ENCODE peak calls at places on chromosomes 3 and 15, in nine cellular contexts. One of them, this sample, is unnamed. For H3K36me3, the result is how much of the 10 kb centered on the place peaks cover.

GRCh38 chr15:42156266-42156922 is at the start of gene PLA2G4F:
- DNase-seq in GM12878: no peak
- DNase-seq in mammary epithelial cell: peak
- DNase-seq in Karpas-422: peak
- DNase-seq in GM23248: no peak
- DNase-seq in neuronal stem cell: no peak
- DNase-seq in DND-41: no peak
- DNase-seq in endodermal cell: peak
- DNase-seq in IMR-90: no peak
- DNase-seq in this sample: no peak

GRCh38 chr3:38493019-38493418 is 3.1 kb upstream of the EXOG start:
- DNase-seq in IMR-90: peak
- DNase-seq in endodermal cell: no peak
- DNase-seq in DND-41: no peak
- DNase-seq in GM12878: no peak
- DNase-seq in neuronal stem cell: no peak
- DNase-seq in mammary epithelial cell: no peak
- DNase-seq in GM23248: peak
- DNase-seq in Karpas-422: no peak
- DNase-seq in this sample: no peak

GRCh38 chr3:134153761-134154160 is 96.9 kb downstream of the RYK start:
- DNase-seq in Karpas-422: no peak
- DNase-seq in neuronal stem cell: no peak
- DNase-seq in GM23248: no peak
- DNase-seq in GM12878: no peak
- DNase-seq in mammary epithelial cell: no peak
- DNase-seq in DND-41: no peak
- DNase-seq in IMR-90: no peak
- DNase-seq in endodermal cell: no peak
- DNase-seq in this sample: no peak

GRCh38 chr15:101028772-101029438 is 109.7 kb downstream of the LRRK1 start:
- DNase-seq in endodermal cell: peak
- DNase-seq in Karpas-422: no peak
- DNase-seq in GM23248: no peak
- DNase-seq in DND-41: no peak
- DNase-seq in IMR-90: no peak
- DNase-seq in mammary epithelial cell: no peak
- DNase-seq in GM12878: no peak
- DNase-seq in neuronal stem cell: no peak
- DNase-seq in this sample: no peak

GRCh38 chr15:69160976-69161877 is 792 bp downstream of the GLCE start:
- DNase-seq in mammary epithelial cell: peak
- DNase-seq in GM12878: no peak
- DNase-seq in Karpas-422: no peak
- DNase-seq in DND-41: peak
- DNase-seq in neuronal stem cell: peak
- DNase-seq in GM23248: peak
- DNase-seq in IMR-90: peak
- DNase-seq in endodermal cell: peak
- DNase-seq in this sample: no peak

GRCh38 chr3:112775011-112775742 is 71.5 kb downstream of the CD200R1L start:
- DNase-seq in mammary epithelial cell: no peak
- DNase-seq in DND-41: no peak
- DNase-seq in Karpas-422: no peak
- DNase-seq in endodermal cell: no peak
- DNase-seq in neuronal stem cell: no peak
- DNase-seq in GM12878: no peak
- DNase-seq in GM23248: peak
- DNase-seq in IMR-90: peak
- DNase-seq in this sample: no peak

GRCh38 chr3:42052867-42053351 is 38.2 kb upstream of the TRAK1 start:
- DNase-seq in Karpas-422: no peak
- DNase-seq in mammary epithelial cell: no peak
- DNase-seq in GM12878: no peak
- DNase-seq in neuronal stem cell: no peak
- DNase-seq in GM23248: peak
- DNase-seq in DND-41: no peak
- DNase-seq in IMR-90: peak
- DNase-seq in endodermal cell: no peak
- DNase-seq in this sample: no peak

GRCh38 chr15:66802087-66803001 is 100.3 kb downstream of the SMAD6 start:
- DNase-seq in GM12878: no peak
- DNase-seq in IMR-90: peak
- DNase-seq in mammary epithelial cell: no peak
- DNase-seq in DND-41: no peak
- DNase-seq in neuronal stem cell: no peak
- DNase-seq in endodermal cell: peak
- DNase-seq in GM23248: peak
- DNase-seq in Karpas-422: no peak
- DNase-seq in this sample: peak

GRCh38 chr3:44019736-44020135 is 221.9 kb upstream of the TOPAZ1 start:
- DNase-seq in DND-41: no peak
- DNase-seq in IMR-90: no peak
- DNase-seq in neuronal stem cell: no peak
- DNase-seq in Karpas-422: no peak
- DNase-seq in endodermal cell: peak
- DNase-seq in GM23248: no peak
- DNase-seq in GM12878: no peak
- DNase-seq in mammary epithelial cell: no peak
- DNase-seq in this sample: no peak

GRCh38 chr15:64561997-64562396 is 101.6 kb downstream of the ZNF609 start:
- DNase-seq in endodermal cell: no peak
- DNase-seq in mammary epithelial cell: no peak
- DNase-seq in IMR-90: no peak
- DNase-seq in DND-41: no peak
- DNase-seq in GM23248: no peak
- DNase-seq in neuronal stem cell: no peak
- DNase-seq in Karpas-422: no peak
- DNase-seq in GM12878: no peak
- DNase-seq in this sample: no peak

GRCh38 chr3:33868309-33868708 is 69.9 kb downstream of the PDCD6IP start:
- DNase-seq in endodermal cell: no peak
- DNase-seq in Karpas-422: no peak
- DNase-seq in GM23248: no peak
- DNase-seq in GM12878: no peak
- DNase-seq in DND-41: no peak
- DNase-seq in IMR-90: no peak
- DNase-seq in mammary epithelial cell: no peak
- DNase-seq in neuronal stem cell: no peak
- DNase-seq in this sample: no peak

GRCh38 chr3:70815817-70816216 is 503.4 kb upstream of the MDFIC2 start:
- DNase-seq in GM12878: no peak
- DNase-seq in DND-41: no peak
- DNase-seq in IMR-90: no peak
- DNase-seq in mammary epithelial cell: no peak
- DNase-seq in Karpas-422: no peak
- DNase-seq in neuronal stem cell: no peak
- DNase-seq in endodermal cell: no peak
- DNase-seq in GM23248: no peak
- DNase-seq in this sample: no peak

GRCh38 chr3:160840590-160840989 is 84.6 kb downstream of the PPM1L start:
- DNase-seq in GM12878: no peak
- DNase-seq in endodermal cell: no peak
- DNase-seq in IMR-90: no peak
- DNase-seq in DND-41: no peak
- DNase-seq in neuronal stem cell: no peak
- DNase-seq in Karpas-422: no peak
- DNase-seq in mammary epithelial cell: no peak
- DNase-seq in GM23248: no peak
- DNase-seq in this sample: no peak

GRCh38 chr3:184174646-184175492 is at the start of gene AP2M1:
- DNase-seq in GM23248: peak
- DNase-seq in DND-41: peak
- DNase-seq in GM12878: peak
- DNase-seq in mammary epithelial cell: peak
- DNase-seq in endodermal cell: peak
- DNase-seq in Karpas-422: peak
- DNase-seq in neuronal stem cell: peak
- DNase-seq in IMR-90: peak
- DNase-seq in this sample: peak

GRCh38 chr3:184172681-184173373 is 1.8 kb upstream of the AP2M1 start:
- DNase-seq in GM23248: peak
- DNase-seq in IMR-90: peak
- DNase-seq in neuronal stem cell: no peak
- DNase-seq in Karpas-422: no peak
- DNase-seq in DND-41: no peak
- DNase-seq in GM12878: no peak
- DNase-seq in endodermal cell: peak
- DNase-seq in mammary epithelial cell: no peak
- DNase-seq in this sample: no peak

GRCh38 chr3:184175506-184175905 is 851 bp downstream of the AP2M1 start:
- DNase-seq in IMR-90: no peak
- DNase-seq in Karpas-422: peak
- DNase-seq in mammary epithelial cell: no peak
- DNase-seq in GM23248: peak
- DNase-seq in DND-41: no peak
- DNase-seq in GM12878: no peak
- DNase-seq in endodermal cell: peak
- DNase-seq in neuronal stem cell: no peak
- DNase-seq in this sample: no peak

GRCh38 chr3:184173374-184173722 is 1.3 kb upstream of the AP2M1 start:
- DNase-seq in GM23248: no peak
- DNase-seq in endodermal cell: no peak
- DNase-seq in Karpas-422: no peak
- DNase-seq in IMR-90: no peak
- DNase-seq in mammary epithelial cell: no peak
- DNase-seq in DND-41: no peak
- DNase-seq in neuronal stem cell: no peak
- DNase-seq in GM12878: no peak
- DNase-seq in this sample: no peak

GRCh38 chr3:184174278-184174645 is 393 bp upstream of the AP2M1 start:
- DNase-seq in mammary epithelial cell: no peak
- DNase-seq in neuronal stem cell: no peak
- DNase-seq in DND-41: no peak
- DNase-seq in endodermal cell: peak
- DNase-seq in IMR-90: no peak
- DNase-seq in GM23248: no peak
- DNase-seq in GM12878: no peak
- DNase-seq in Karpas-422: no peak
- DNase-seq in this sample: no peak
- H3K36me3 ChIP-seq in mammary epithelial cell: under half
- H3K36me3 ChIP-seq in neuronal stem cell: under half
- H3K36me3 ChIP-seq in DND-41: half or more
- H3K36me3 ChIP-seq in endodermal cell: under half
- H3K36me3 ChIP-seq in IMR-90: under half
- H3K36me3 ChIP-seq in GM23248: under half
- H3K36me3 ChIP-seq in GM12878: under half
- H3K36me3 ChIP-seq in Karpas-422: under half
- H3K36me3 ChIP-seq in this sample: half or more

GRCh38 chr15:60391722-60392340 is 6.0 kb downstream of the ANXA2 start:
- DNase-seq in IMR-90: no peak
- DNase-seq in GM12878: no peak
- DNase-seq in endodermal cell: peak
- DNase-seq in DND-41: no peak
- DNase-seq in Karpas-422: no peak
- DNase-seq in GM23248: peak
- DNase-seq in neuronal stem cell: no peak
- DNase-seq in mammary epithelial cell: peak
- DNase-seq in this sample: no peak
- H3K9ac ChIP-seq in IMR-90: peak
- H3K9ac ChIP-seq in GM12878: no peak
- H3K9ac ChIP-seq in endodermal cell: peak
- H3K9ac ChIP-seq in DND-41: no peak
- H3K9ac ChIP-seq in Karpas-422: no peak
- H3K9ac ChIP-seq in GM23248: peak
- H3K9ac ChIP-seq in neuronal stem cell: no peak
- H3K9ac ChIP-seq in mammary epithelial cell: peak
- H3K9ac ChIP-seq in this sample: peak

GRCh38 chr3:123198352-123198751 is 3.4 kb upstream of the SEC22A start:
- DNase-seq in GM12878: no peak
- DNase-seq in neuronal stem cell: no peak
- DNase-seq in Karpas-422: no peak
- DNase-seq in GM23248: no peak
- DNase-seq in DND-41: no peak
- DNase-seq in endodermal cell: no peak
- DNase-seq in mammary epithelial cell: no peak
- DNase-seq in IMR-90: no peak
- DNase-seq in this sample: no peak

GRCh38 chr3:123193448-123194101 is 8.2 kb upstream of the SEC22A start:
- DNase-seq in GM23248: no peak
- DNase-seq in GM12878: no peak
- DNase-seq in neuronal stem cell: no peak
- DNase-seq in IMR-90: no peak
- DNase-seq in DND-41: no peak
- DNase-seq in Karpas-422: no peak
- DNase-seq in endodermal cell: peak
- DNase-seq in mammary epithelial cell: no peak
- DNase-seq in this sample: no peak

DNA sequence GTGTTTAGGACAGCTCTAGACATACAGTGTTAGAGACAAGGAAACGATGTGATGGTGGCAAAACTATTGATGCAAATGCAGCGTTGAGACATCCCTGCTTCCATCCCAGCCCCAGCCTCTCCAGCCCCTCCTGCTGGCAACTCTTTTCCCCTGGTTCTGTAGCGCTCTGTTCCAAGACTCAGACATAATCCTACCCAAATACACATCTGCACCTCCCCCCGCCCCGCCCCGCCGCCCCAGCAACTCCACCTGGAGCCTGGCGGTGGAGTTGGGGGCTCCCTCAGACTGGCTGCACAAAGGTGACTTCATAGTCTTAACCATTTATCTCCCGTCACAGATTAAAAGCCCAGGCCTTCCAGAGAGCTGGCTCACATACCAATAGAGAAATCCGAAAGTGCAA is 7.2 kb upstream of the SEC22A start:
- DNase-seq in endodermal cell: peak
- DNase-seq in DND-41: no peak
- DNase-seq in Karpas-422: peak
- DNase-seq in IMR-90: peak
- DNase-seq in mammary epithelial cell: no peak
- DNase-seq in neuronal stem cell: peak
- DNase-seq in GM23248: no peak
- DNase-seq in GM12878: no peak
- DNase-seq in this sample: no peak
- H3K36me3 ChIP-seq in endodermal cell: under half
- H3K36me3 ChIP-seq in DND-41: under half
- H3K36me3 ChIP-seq in Karpas-422: under half
- H3K36me3 ChIP-seq in IMR-90: under half
- H3K36me3 ChIP-seq in mammary epithelial cell: under half
- H3K36me3 ChIP-seq in neuronal stem cell: under half
- H3K36me3 ChIP-seq in GM23248: under half
- H3K36me3 ChIP-seq in GM12878: under half
- H3K36me3 ChIP-seq in this sample: under half

DNA sequence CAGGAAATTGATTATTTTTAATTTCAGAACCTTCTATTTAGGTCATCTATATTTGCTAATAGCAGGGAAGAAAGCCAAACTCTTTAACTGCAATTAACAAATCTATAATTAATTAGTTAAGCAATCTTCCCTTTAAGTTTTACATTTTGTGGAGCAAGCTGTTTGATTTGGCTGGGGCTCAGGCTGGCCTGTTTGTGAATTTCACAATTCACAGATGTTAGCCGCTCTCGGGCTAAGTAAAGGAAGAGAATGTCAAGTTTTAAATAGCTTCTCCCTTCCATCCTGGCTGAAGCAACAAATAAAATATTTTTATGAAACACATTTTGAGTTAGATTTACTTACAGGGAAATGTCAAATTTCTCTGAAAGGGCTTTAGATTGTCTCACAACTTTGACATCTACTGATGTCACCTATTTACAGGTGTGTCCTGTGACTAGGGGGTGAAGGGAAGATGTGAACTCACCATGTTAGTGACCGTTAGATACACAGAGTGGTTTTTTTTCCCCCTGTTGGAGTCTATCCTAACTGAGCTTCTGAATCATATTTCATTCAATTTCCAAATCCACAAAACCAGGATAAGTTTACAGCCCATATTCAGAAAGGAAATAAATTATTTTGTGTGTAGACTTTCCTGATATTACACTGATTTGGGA is 1.3 kb upstream of the TP63 start:
- DNase-seq in DND-41: no peak
- DNase-seq in GM23248: peak
- DNase-seq in Karpas-422: no peak
- DNase-seq in endodermal cell: no peak
- DNase-seq in GM12878: no peak
- DNase-seq in IMR-90: no peak
- DNase-seq in mammary epithelial cell: no peak
- DNase-seq in neuronal stem cell: no peak
- DNase-seq in this sample: no peak
- H3K9ac ChIP-seq in DND-41: no peak
- H3K9ac ChIP-seq in GM23248: no peak
- H3K9ac ChIP-seq in Karpas-422: no peak
- H3K9ac ChIP-seq in endodermal cell: no peak
- H3K9ac ChIP-seq in GM12878: no peak
- H3K9ac ChIP-seq in IMR-90: no peak
- H3K9ac ChIP-seq in mammary epithelial cell: no peak
- H3K9ac ChIP-seq in neuronal stem cell: no peak
- H3K9ac ChIP-seq in this sample: peak